ENCODE peak calls at places on chromosomes 16 and 17, in ten cellular contexts. G, H, Z, J, B, F, S, E, V and M are unnamed samples.
A peak's percentile ranks its signal among the peaks of the same experiment; 100 is the strongest.

GRCh38 chr16:15037003-15037402 is 18.9 kb downstream of the NTAN1 start:
- DNase-seq in H (no peak), E (no peak), G (no peak), S (no peak), F (no peak), V (no peak), J (peak; percentile 53), Z (no peak), B (no peak), M (no peak)

GRCh38 chr16:1082266-1082951 is 9.9 kb downstream of the SSTR5 start:
- DNase-seq in B (peak; percentile 78), E (no peak), V (no peak), Z (peak; percentile 29), G (no peak), J (no peak), H (no peak), S (peak; percentile 46), F (peak; percentile 39), M (peak; percentile 86)

GRCh38 chr16:56708821-56709685 is 20.9 kb upstream of the NUP93 start:
- DNase-seq in S (no peak), B (no peak), G (no peak), V (no peak), J (no peak), H (peak; percentile 13), Z (no peak), E (peak; percentile 27), F (no peak), M (no peak)

GRCh38 chr17:48546187-48546923 is 1.4 kb upstream of the HOXB2 start:
- DNase-seq in S (no peak), V (no peak), H (no peak), B (no peak), E (no peak), Z (no peak), G (no peak), J (no peak), F (no peak), M (no peak)

GRCh38 chr17:17783121-17783824 is 53.5 kb downstream of the SREBF1 start:
- DNase-seq in Z (no peak), V (peak; percentile 24), S (peak; percentile 49), H (peak; percentile 32), J (no peak), B (no peak), E (peak; percentile 42), F (peak; percentile 21), G (no peak), M (no peak)

GRCh38 chr16:66486773-66487579 is 59.9 kb downstream of the BEAN1 start:
- DNase-seq in Z (no peak), F (peak; percentile 93), E (no peak), S (no peak), G (no peak), H (no peak), B (peak; percentile 78), V (no peak), J (no peak), M (no peak)

GRCh38 chr17:81867123-81867951 is 3.8 kb downstream of the ARHGDIA start:
- DNase-seq in E (no peak), V (no peak), H (no peak), F (peak; percentile 62), Z (no peak), B (peak; percentile 68), J (no peak), G (no peak), S (peak; percentile 61), M (no peak)

GRCh38 chr16:12253731-12254130 is 277.2 kb downstream of the SNX29 start:
- DNase-seq in J (no peak), G (no peak), F (no peak), V (no peak), H (no peak), S (no peak), B (no peak), E (no peak), Z (no peak), M (no peak)

GRCh38 chr16:50954469-50954868 is 196.6 kb downstream of the SALL1 start:
- DNase-seq in B (no peak), Z (no peak), H (no peak), G (no peak), E (no peak), S (no peak), V (no peak), F (no peak), J (no peak), M (no peak)

GRCh38 chr16:85641776-85642176 is 28.7 kb downstream of the GSE1 start:
- DNase-seq in S (no peak), H (no peak), B (peak; percentile 91), V (no peak), J (no peak), E (no peak), Z (no peak), F (no peak), G (no peak), M (no peak)

GRCh38 chr16:56265184-56265583 is 73.9 kb downstream of the GNAO1 start:
- DNase-seq in F (no peak), G (no peak), H (no peak), Z (no peak), E (no peak), J (no peak), S (no peak), B (no peak), V (no peak), M (no peak)

GRCh38 chr16:55380485-55380884 is 56.5 kb downstream of the IRX6 start:
- DNase-seq in V (no peak), F (no peak), G (no peak), Z (no peak), E (no peak), S (no peak), B (no peak), H (no peak), J (no peak), M (no peak)

GRCh38 chr17:27378482-27379200 is 77.6 kb upstream of the KSR1 start:
- DNase-seq in F (no peak), V (no peak), S (no peak), G (no peak), J (no peak), H (no peak), Z (no peak), B (no peak), E (no peak), M (peak; percentile 37)

GRCh38 chr17:7018331-7018964 is 4.4 kb upstream of the BCL6B start:
- DNase-seq in V (no peak), Z (no peak), S (no peak), E (no peak), F (no peak), B (peak; percentile 81), G (no peak), J (no peak), H (no peak), M (no peak)